ENCODE peak calls at places on chromosome 19, in nine cellular contexts. Y is left lung, U is uterus, P is NCI-H524 treated with DMSO at 0.1 percent for 48 hours, N is Caki2, E is thyroid gland, W is body of pancreas, Q is putamen, X is SJCRH30. G is an unnamed sample.

GRCh38 chr19:10514211-10515145 is 2.8 kb downstream of the S1PR5 start:
- DNase-seq in Y (peak; percentile 73), U (no peak), P (no peak), N (no peak), E (no peak), W (no peak), Q (no peak), X (no peak), G (no peak)

GRCh38 chr19:411723-412355 is 2.9 kb upstream of the C2CD4C start:
- DNase-seq in Y (peak; percentile 62), U (no peak), P (no peak), N (no peak), E (peak; percentile 1), W (no peak), Q (no peak), X (no peak), G (no peak)

GRCh38 chr19:1451916-1452801 is 2.2 kb downstream of the APC2 start:
- DNase-seq in Y (peak; percentile 49), U (no peak), P (no peak), N (no peak), E (no peak), W (no peak), Q (peak; percentile 82), X (no peak), G (no peak)

GRCh38 chr19:29928831-29929230 is 13.2 kb upstream of the URI1 start:
- DNase-seq in Y (no peak), U (no peak), P (no peak), N (no peak), E (no peak), W (no peak), Q (no peak), X (no peak), G (no peak)

GRCh38 chr19:54806516-54806838 is 3.1 kb downstream of the KIR2DL4 start:
- DNase-seq in Y (no peak), U (no peak), P (no peak), N (no peak), E (no peak), W (no peak), Q (no peak), X (no peak), G (no peak)

GRCh38 chr19:44988896-44989563 is 12.2 kb upstream of the RELB start:
- DNase-seq in Y (peak; percentile 87), U (peak; percentile 58), P (peak; percentile 52), N (peak; percentile 28), E (peak; percentile 45), W (peak; percentile 67), Q (no peak), X (peak; percentile 71), G (peak; percentile 59)

GRCh38 chr19:38729653-38730469 is 14.4 kb downstream of the CAPN12 start:
- DNase-seq in Y (peak; percentile 91), U (peak; percentile 57), P (no peak), N (peak; percentile 65), E (peak; percentile 57), W (peak; percentile 64), Q (no peak), X (peak; percentile 87), G (peak; percentile 65)

GRCh38 chr19:45262570-45262969 is 11.5 kb downstream of the MARK4 start:
- DNase-seq in Y (no peak), U (no peak), P (no peak), N (no peak), E (no peak), W (no peak), Q (no peak), X (no peak), G (no peak)

GRCh38 chr19:49528211-49528771 is 488 bp downstream of the RCN3 start:
- DNase-seq in Y (no peak), U (peak; percentile 54), P (no peak), N (no peak), E (no peak), W (no peak), Q (no peak), X (no peak), G (no peak)

GRCh38 chr19:54660967-54661366 is 1.8 kb upstream of the LILRB4 start:
- DNase-seq in Y (no peak), U (no peak), P (no peak), N (no peak), E (no peak), W (no peak), Q (no peak), X (no peak), G (no peak)

GRCh38 chr19:12137541-12137940 is 2.6 kb downstream of the ZNF20 start:
- DNase-seq in Y (no peak), U (no peak), P (no peak), N (no peak), E (no peak), W (no peak), Q (no peak), X (no peak), G (no peak)

GRCh38 chr19:49554701-49555181 is 25.6 kb downstream of the NOSIP start:
- DNase-seq in Y (no peak), U (peak; percentile 48), P (no peak), N (no peak), E (no peak), W (peak; percentile 58), Q (no peak), X (no peak), G (no peak)

G was measured in ACHN.